ENCODE peak calls at places on chromosome 4, in four cellular contexts. Q is HepG2, B is H1, M is GM12878. J is an unnamed sample.

GRCh38 chr4:76806336-76806735 is 91.6 kb downstream of the SOWAHB start:
- DNase-seq in Q (no peak), B (no peak), M (no peak), J (no peak)

GRCh38 chr4:29541757-29542156 is 1178.4 kb upstream of the PCDH7 start:
- DNase-seq in Q (no peak), B (no peak), M (no peak), J (no peak)

GRCh38 chr4:138222041-138222440 is 20.1 kb downstream of the SLC7A11 start:
- DNase-seq in Q (no peak), B (no peak), M (no peak), J (no peak)

GRCh38 chr4:164977243-164978164 is at the start of gene TRIM61:
- DNase-seq in Q (no peak), B (peak), M (peak), J (peak)

GRCh38 chr4:121070696-121071639 is 1.4 kb downstream of the NDNF start:
- DNase-seq in Q (no peak), B (peak), M (no peak), J (no peak)

GRCh38 chr4:6278801-6279197 is 9.1 kb downstream of the WFS1 start:
- DNase-seq in Q (peak), B (no peak), M (peak), J (no peak)

GRCh38 chr4:126241631-126242030 is 926.9 kb downstream of the FAT4 start:
- DNase-seq in Q (no peak), B (no peak), M (no peak), J (no peak)

GRCh38 chr4:82360298-82361177 is 13.3 kb downstream of the HNRNPD start:
- DNase-seq in Q (no peak), B (no peak), M (no peak), J (no peak)

GRCh38 chr4:111434581-111434980 is 710.7 kb upstream of the FAM241A start:
- DNase-seq in Q (no peak), B (no peak), M (no peak), J (no peak)

GRCh38 chr4:126396703-126397102 is 1081.9 kb downstream of the FAT4 start:
- DNase-seq in Q (no peak), B (no peak), M (no peak), J (no peak)

GRCh38 chr4:44448548-44449443 is at the start of gene KCTD8:
- DNase-seq in Q (peak), B (peak), M (peak), J (peak)

GRCh38 chr4:23887989-23888388 is 1.9 kb downstream of the PPARGC1A start:
- DNase-seq in Q (no peak), B (no peak), M (no peak), J (no peak)

GRCh38 chr4:156255205-156255604 is 301.5 kb upstream of the CTSO start:
- DNase-seq in Q (no peak), B (no peak), M (no peak), J (no peak)

GRCh38 chr4:125072269-125072668 is 242.5 kb upstream of the FAT4 start:
- DNase-seq in Q (no peak), B (no peak), M (no peak), J (no peak)

GRCh38 chr4:26896636-26897035 is 36.0 kb downstream of the STIM2 start:
- DNase-seq in Q (no peak), B (no peak), M (no peak), J (no peak)

GRCh38 chr4:138627096-138627495 is 384.9 kb upstream of the SLC7A11 start:
- DNase-seq in Q (no peak), B (no peak), M (no peak), J (no peak)

GRCh38 chr4:2537011-2537830 is 774 bp downstream of the FAM193A start:
- DNase-seq in Q (peak), B (peak), M (no peak), J (no peak)

GRCh38 chr4:5787311-5787710 is 76.3 kb downstream of the EVC start:
- DNase-seq in Q (no peak), B (peak), M (no peak), J (no peak)

GRCh38 chr4:9904976-9905587 is 116.2 kb downstream of the SLC2A9 start:
- DNase-seq in Q (no peak), B (no peak), M (no peak), J (no peak)

GRCh38 chr4:169159614-169160013 is 111.1 kb downstream of the SH3RF1 start:
- DNase-seq in Q (no peak), B (no peak), M (no peak), J (no peak)

GRCh38 chr4:184228306-184228705 is 10.6 kb upstream of the ENPP6 start:
- DNase-seq in Q (no peak), B (no peak), M (no peak), J (no peak)

GRCh38 chr4:184265566-184266351 is 48.1 kb upstream of the ENPP6 start:
- DNase-seq in Q (no peak), B (peak), M (no peak), J (no peak)

GRCh38 chr4:81981218-81981617 is 392.6 kb downstream of the HNRNPD start:
- DNase-seq in Q (no peak), B (no peak), M (no peak), J (no peak)

GRCh38 chr4:144809056-144809640 is 163.2 kb downstream of the HHIP start:
- DNase-seq in Q (no peak), B (peak), M (no peak), J (no peak)

GRCh38 chr4:101178731-101179130 is 168.6 kb downstream of the PPP3CA start:
- DNase-seq in Q (no peak), B (no peak), M (no peak), J (no peak)

GRCh38 chr4:147355849-147356248 is 125.0 kb upstream of the EDNRA start:
- DNase-seq in Q (no peak), B (no peak), M (no peak), J (no peak)

DNA sequence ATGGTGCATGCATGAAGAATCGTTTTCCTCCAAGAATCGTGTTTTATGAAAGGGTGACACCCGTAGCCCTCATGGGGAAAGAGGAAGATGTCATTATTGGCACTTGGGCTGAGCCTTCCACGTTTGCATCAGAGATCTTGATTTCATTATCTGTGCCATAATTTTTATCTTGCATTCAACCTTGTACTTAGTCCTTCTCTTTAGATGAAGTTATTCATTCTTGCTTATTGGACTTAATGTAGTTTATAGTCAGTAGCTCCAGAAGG is 66.8 kb downstream of the GAB1 start:
- DNase-seq in Q (no peak), B (no peak), M (no peak), J (no peak)
- H3K9ac ChIP-seq in Q (no peak), B (no peak), M (no peak), J (no peak)

GRCh38 chr4:87839309-87839946 is 6.7 kb downstream of the MEPE start:
- DNase-seq in Q (no peak), B (no peak), M (no peak), J (peak)
- TF ChIP-seq SUZ12 in Q (no peak), B (no peak), M (no peak), J (no peak)

GRCh38 chr4:8271821-8272220 is 2.3 kb downstream of the HTRA3 start:
- DNase-seq in Q (no peak), B (no peak), M (no peak), J (no peak)
- H3K9ac ChIP-seq in Q (no peak), B (no peak), M (no peak), J (no peak)

GRCh38 chr4:20299515-20299914 is 47.8 kb downstream of the SLIT2 start:
- DNase-seq in Q (peak), B (no peak), M (no peak), J (no peak)
- TF ChIP-seq SUZ12 in Q (no peak), B (no peak), M (no peak), J (no peak)

DNA sequence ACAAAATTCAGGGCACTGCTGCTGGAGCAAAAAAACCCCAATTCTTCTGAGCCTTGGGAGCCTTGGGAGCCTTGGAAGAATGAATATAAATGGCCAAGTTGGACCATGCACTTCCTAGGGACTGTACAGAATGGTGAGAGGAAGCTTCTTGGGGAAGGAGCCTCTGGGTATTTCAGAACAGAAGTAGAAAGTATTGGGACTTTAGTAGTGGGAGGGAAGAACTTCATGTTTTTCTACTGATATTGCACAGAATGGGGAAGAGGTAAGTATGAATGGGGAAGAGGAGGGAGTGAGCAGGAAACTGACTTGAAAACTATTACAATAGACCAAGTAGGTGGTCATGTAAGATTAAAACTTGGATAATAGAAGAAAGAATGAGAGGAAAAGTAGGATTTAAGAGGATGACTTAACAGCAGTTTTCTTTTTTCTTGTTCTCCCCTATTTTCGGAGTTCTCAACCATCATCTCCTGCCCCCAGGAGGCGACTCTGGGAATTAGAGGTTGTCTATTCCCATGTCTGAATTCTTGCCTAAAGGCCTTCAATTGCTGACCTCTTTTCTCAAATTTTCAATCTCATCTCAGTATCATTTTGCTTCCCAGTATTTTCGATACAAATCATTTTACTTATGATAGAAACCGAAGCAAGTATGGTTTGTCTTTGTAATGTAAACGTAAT is 44.5 kb upstream of the TAPT1 start:
- DNase-seq in Q (peak), B (peak), M (no peak), J (no peak)
- H3K9ac ChIP-seq in Q (no peak), B (no peak), M (no peak), J (no peak)

DNA sequence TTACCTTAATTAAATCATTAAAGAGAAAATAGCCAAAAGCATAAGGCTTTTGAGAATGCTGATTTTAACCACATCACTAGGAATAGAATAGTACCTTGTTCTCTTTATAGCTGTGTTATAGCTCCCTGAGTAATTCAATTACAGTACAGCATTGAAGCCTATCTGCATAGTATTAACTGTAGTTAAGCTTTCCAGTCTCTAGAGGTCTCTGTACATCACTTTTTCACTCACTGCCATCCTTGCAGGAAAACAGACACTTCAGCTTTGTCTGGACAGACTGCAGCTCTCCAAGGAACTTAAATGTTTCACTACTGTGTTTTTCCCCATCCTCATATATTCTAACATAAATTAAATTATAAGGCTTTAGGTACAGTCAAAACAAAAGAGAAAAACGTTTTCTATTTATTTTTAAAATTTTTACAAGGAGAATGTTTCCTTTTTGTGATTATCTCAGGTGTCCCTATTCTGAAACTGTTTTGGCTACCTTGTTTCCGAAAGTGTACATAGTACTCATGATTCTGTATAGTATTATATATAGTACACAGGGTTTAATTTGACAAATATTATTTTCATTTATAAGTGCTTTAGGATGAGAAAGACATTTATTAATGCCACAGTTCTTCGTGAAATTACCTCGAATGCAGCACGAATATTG is 407.9 kb downstream of the PCDH18 start:
- DNase-seq in Q (peak), B (no peak), M (peak), J (peak)
- TF ChIP-seq SUZ12 in Q (no peak), B (no peak), M (no peak), J (no peak)

GRCh38 chr4:102600689-102601088 is 99.5 kb downstream of the NFKB1 start:
- DNase-seq in Q (no peak), B (no peak), M (no peak), J (no peak)

GRCh38 chr4:102598102-102598758 is 97.1 kb downstream of the NFKB1 start:
- DNase-seq in Q (no peak), B (no peak), M (no peak), J (no peak)

GRCh38 chr4:102599887-102600286 is 98.7 kb downstream of the NFKB1 start:
- DNase-seq in Q (no peak), B (no peak), M (no peak), J (no peak)

GRCh38 chr4:102598759-102599379 is 97.7 kb downstream of the NFKB1 start:
- DNase-seq in Q (no peak), B (no peak), M (no peak), J (no peak)

GRCh38 chr4:102599455-102599854 is 98.3 kb downstream of the NFKB1 start:
- DNase-seq in Q (no peak), B (no peak), M (no peak), J (no peak)
- H3K9ac ChIP-seq in Q (no peak), B (no peak), M (no peak), J (no peak)

GRCh38 chr4:105896461-105896939 is 1.2 kb downstream of the NPNT start:
- DNase-seq in Q (no peak), B (no peak), M (no peak), J (no peak)
- TF ChIP-seq SUZ12 in Q (no peak), B (peak), M (no peak), J (no peak)